ENCODE peak calls at places on chromosomes 4 and X, in five cellular contexts. X, L, F, Q and S are unnamed samples.

GRCh38 chr4:37535872-37536271 is 150.3 kb downstream of the RELL1 start:
- DNase-seq in X (no peak), F (no peak), L (no peak), Q (no peak), S (no peak)

GRCh38 chrX:43734444-43734843 is 78.3 kb downstream of the MAOA start:
- DNase-seq in L (no peak), X (no peak), F (no peak), Q (no peak), S (no peak)

GRCh38 chr4:20839957-20840356 is 139.7 kb downstream of the PACRGL start:
- DNase-seq in F (no peak), X (peak), L (peak), Q (peak), S (no peak)

GRCh38 chrX:72100824-72101351 is 30.8 kb downstream of the RTL5 start:
- DNase-seq in F (no peak), L (no peak), Q (no peak), X (no peak), S (no peak)

GRCh38 chrX:119647552-119648420 is 41.6 kb upstream of the NKRF start:
- DNase-seq in X (no peak), L (no peak), F (no peak), Q (no peak), S (no peak)

GRCh38 chr4:185589067-185589844 is 53.9 kb upstream of the PDLIM3 start:
- DNase-seq in F (no peak), L (peak), X (peak), Q (no peak), S (no peak)

GRCh38 chr4:156968479-156968984 is 3.1 kb downstream of the PDGFC start:
- DNase-seq in F (peak), L (peak), Q (no peak), X (peak), S (peak)

GRCh38 chr4:11748169-11748872 is 319.6 kb upstream of the HS3ST1 start:
- DNase-seq in Q (no peak), L (no peak), F (no peak), X (peak), S (no peak)

GRCh38 chr4:139188648-139189416 is 11.8 kb upstream of the ELF2 start:
- DNase-seq in F (no peak), Q (no peak), X (peak), L (no peak), S (no peak)

GRCh38 chr4:4426511-4427477 is 39.9 kb downstream of the NSG1 start:
- DNase-seq in Q (no peak), X (no peak), L (no peak), F (no peak), S (no peak)

GRCh38 chr4:6362896-6363295 is 93.2 kb downstream of the WFS1 start:
- DNase-seq in Q (no peak), X (peak), L (peak), F (no peak), S (no peak)

GRCh38 chr4:32789026-32789608 is 2068.9 kb downstream of the PCDH7 start:
- DNase-seq in F (no peak), X (peak), L (peak), Q (no peak), S (no peak)

GRCh38 chr4:94758700-94759399 is 1.1 kb downstream of the BMPR1B start:
- DNase-seq in X (no peak), L (no peak), F (no peak), Q (no peak), S (no peak)

GRCh38 chrX:68284281-68284904 is 148.9 kb downstream of the OPHN1 start:
- DNase-seq in Q (no peak), F (no peak), X (no peak), L (no peak), S (no peak)

GRCh38 chr4:74316397-74316796 is 8.1 kb downstream of the EPGN start:
- DNase-seq in L (no peak), Q (no peak), X (peak), F (no peak), S (no peak)

GRCh38 chrX:51420610-51421009 is 75.8 kb downstream of the NUDT11 start:
- DNase-seq in Q (no peak), F (peak), X (peak), L (peak), S (peak)

GRCh38 chr4:107183155-107183774 is 147.2 kb upstream of the DKK2 start:
- DNase-seq in F (peak), Q (peak), X (peak), L (peak), S (no peak)

GRCh38 chr4:20444599-20445337 is 193.1 kb downstream of the SLIT2 start:
- DNase-seq in L (no peak), X (peak), Q (no peak), F (no peak), S (no peak)

GRCh38 chr4:166169111-166169510 is 296.1 kb downstream of the TLL1 start:
- DNase-seq in F (no peak), X (peak), L (no peak), Q (no peak), S (no peak)

GRCh38 chr4:5142726-5143125 is 91.4 kb downstream of the STK32B start:
- DNase-seq in L (no peak), F (no peak), X (peak), Q (peak), S (no peak)

GRCh38 chrX:18639280-18639679 is 32.6 kb downstream of the RS1 start:
- DNase-seq in F (no peak), L (no peak), X (no peak), Q (no peak), S (no peak)

GRCh38 chr4:8278421-8279287 is 9.1 kb downstream of the HTRA3 start:
- DNase-seq in L (peak), F (no peak), Q (peak), X (peak), S (no peak)

GRCh38 chrX:44621088-44621487 is 78.4 kb upstream of the FUNDC1 start:
- DNase-seq in Q (no peak), L (no peak), X (no peak), F (no peak), S (no peak)

GRCh38 chr4:3291969-3292570 is 751 bp upstream of the RGS12 start:
- DNase-seq in Q (no peak), L (peak), F (peak), X (peak), S (peak)

GRCh38 chr4:123785515-123785914 is 388.9 kb downstream of the SPRY1 start:
- DNase-seq in L (no peak), X (peak), Q (peak), F (no peak), S (no peak)

GRCh38 chr4:112604590-112604989 is 32.1 kb downstream of the ZGRF1 start:
- DNase-seq in L (peak), Q (peak), X (peak), F (peak), S (peak)

GRCh38 chr4:64581422-64581821 is 172.2 kb upstream of the TECRL start:
- DNase-seq in Q (no peak), X (peak), L (no peak), F (no peak), S (no peak)

GRCh38 chr4:48629458-48629857 is 139.4 kb downstream of the ZAR1 start:
- DNase-seq in F (no peak), X (no peak), L (no peak), Q (no peak), S (no peak)

GRCh38 chr4:8910100-8910821 is 38.6 kb upstream of the HMX1 start:
- DNase-seq in L (no peak), X (no peak), Q (no peak), F (no peak), S (no peak)

GRCh38 chrX:28491941-28492340 is 95.3 kb upstream of the IL1RAPL1 start:
- DNase-seq in F (no peak), X (peak), Q (no peak), L (no peak), S (no peak)

GRCh38 chrX:121221321-121221977 is 174.0 kb downstream of the GLUD2 start:
- DNase-seq in X (peak), L (no peak), F (no peak), Q (no peak), S (no peak)

GRCh38 chrX:39693298-39693697 is 404.5 kb downstream of the BCOR start:
- DNase-seq in X (no peak), F (no peak), L (no peak), Q (no peak), S (no peak)

GRCh38 chrX:27890611-27891010 is 82.8 kb downstream of the MAGEB10 start:
- DNase-seq in X (peak), L (peak), Q (no peak), F (no peak), S (no peak)